ENCODE peak calls at places on chromosome 9, in nine cellular contexts. M, J, T, Q, D, P, E, L and Y are unnamed samples.

GRCh38 chr9:38066907-38067610 is 2.0 kb downstream of the SHB start:
- DNase-seq in M (peak), J (peak), T (peak), Q (peak), D (peak), P (no peak), E (peak), L (no peak), Y (peak)

GRCh38 chr9:133370680-133371079 is 5.2 kb downstream of the SURF4 start:
- DNase-seq in M (no peak), J (no peak), T (no peak), Q (no peak), D (no peak), P (no peak), E (no peak), L (no peak), Y (no peak)

GRCh38 chr9:36268007-36268427 is 9.8 kb upstream of the GNE start:
- DNase-seq in M (peak), J (no peak), T (no peak), Q (peak), D (peak), P (no peak), E (no peak), L (no peak), Y (peak)

GRCh38 chr9:32502459-32502858 is 23.5 kb downstream of the RIGI start:
- DNase-seq in M (peak), J (peak), T (no peak), Q (peak), D (peak), P (no peak), E (no peak), L (no peak), Y (peak)

GRCh38 chr9:131394464-131395026 is 659 bp downstream of the PRRC2B start:
- DNase-seq in M (peak), J (peak), T (peak), Q (no peak), D (peak), P (no peak), E (peak), L (peak), Y (no peak)

GRCh38 chr9:117485176-117485575 is 70.3 kb upstream of the ASTN2 start:
- DNase-seq in M (no peak), J (peak), T (no peak), Q (peak), D (no peak), P (no peak), E (no peak), L (no peak), Y (peak)

GRCh38 chr9:19049872-19050636 is 827 bp downstream of the RRAGA start:
- DNase-seq in M (peak), J (peak), T (no peak), Q (peak), D (peak), P (no peak), E (no peak), L (peak), Y (peak)

GRCh38 chr9:133709716-133710571 is 28.2 kb downstream of the SARDH start:
- DNase-seq in M (no peak), J (no peak), T (no peak), Q (no peak), D (no peak), P (no peak), E (no peak), L (no peak), Y (no peak)

GRCh38 chr9:16726023-16726422 is 144.4 kb downstream of the BNC2 start:
- DNase-seq in M (peak), J (peak), T (no peak), Q (peak), D (peak), P (no peak), E (no peak), L (no peak), Y (peak)

GRCh38 chr9:137761032-137761431 is 116.5 kb upstream of the CACNA1B start:
- DNase-seq in M (no peak), J (peak), T (no peak), Q (no peak), D (no peak), P (no peak), E (no peak), L (no peak), Y (no peak)

GRCh38 chr9:13213337-13213736 is 66.2 kb downstream of the MPDZ start:
- DNase-seq in M (peak), J (peak), T (no peak), Q (peak), D (peak), P (no peak), E (no peak), L (no peak), Y (peak)

GRCh38 chr9:16824545-16825041 is 45.9 kb downstream of the BNC2 start:
- DNase-seq in M (peak), J (peak), T (no peak), Q (peak), D (peak), P (no peak), E (no peak), L (no peak), Y (peak)

GRCh38 chr9:88477300-88477751 is 57.7 kb upstream of the NXNL2 start:
- DNase-seq in M (peak), J (peak), T (no peak), Q (peak), D (peak), P (no peak), E (no peak), L (no peak), Y (peak)

GRCh38 chr9:38486056-38486455 is 61.8 kb upstream of the IGFBPL1 start:
- DNase-seq in M (no peak), J (peak), T (no peak), Q (no peak), D (no peak), P (no peak), E (no peak), L (no peak), Y (no peak)

GRCh38 chr9:99752710-99753109 is 69.0 kb upstream of the NR4A3 start:
- DNase-seq in M (peak), J (peak), T (no peak), Q (peak), D (peak), P (no peak), E (no peak), L (no peak), Y (peak)

GRCh38 chr9:93308676-93309075 is 124.7 kb downstream of the WNK2 start:
- DNase-seq in M (no peak), J (no peak), T (no peak), Q (no peak), D (no peak), P (no peak), E (no peak), L (no peak), Y (no peak)

GRCh38 chr9:7186175-7186574 is 428.4 kb downstream of the KDM4C start:
- DNase-seq in M (peak), J (peak), T (no peak), Q (no peak), D (no peak), P (no peak), E (no peak), L (no peak), Y (no peak)

GRCh38 chr9:113649054-113649453 is 185.5 kb downstream of the RGS3 start:
- DNase-seq in M (peak), J (no peak), T (peak), Q (peak), D (no peak), P (no peak), E (peak), L (no peak), Y (peak)

GRCh38 chr9:72623156-72623555 is 101.7 kb downstream of the TMC1 start:
- DNase-seq in M (peak), J (no peak), T (no peak), Q (peak), D (peak), P (no peak), E (no peak), L (no peak), Y (peak)

GRCh38 chr9:131578016-131578415 is 32.7 kb downstream of the PRRT1B start:
- DNase-seq in M (no peak), J (no peak), T (no peak), Q (no peak), D (no peak), P (no peak), E (no peak), L (no peak), Y (no peak)

GRCh38 chr9:20466328-20467008 is 155.8 kb downstream of the MLLT3 start:
- DNase-seq in M (no peak), J (no peak), T (no peak), Q (no peak), D (no peak), P (no peak), E (no peak), L (no peak), Y (no peak)

GRCh38 chr9:132638240-132638639 is 31.5 kb downstream of the DDX31 start:
- DNase-seq in M (peak), J (peak), T (no peak), Q (no peak), D (no peak), P (no peak), E (no peak), L (no peak), Y (no peak)

GRCh38 chr9:16986441-16987387 is 116.2 kb upstream of the BNC2 start:
- DNase-seq in M (peak), J (peak), T (no peak), Q (peak), D (peak), P (no peak), E (no peak), L (no peak), Y (peak)

GRCh38 chr9:38254756-38255155 is 137.7 kb upstream of the ALDH1B1 start:
- DNase-seq in M (no peak), J (no peak), T (no peak), Q (no peak), D (no peak), P (no peak), E (no peak), L (no peak), Y (no peak)

GRCh38 chr9:19675492-19675891 is 113.3 kb downstream of the SLC24A2 start:
- DNase-seq in M (no peak), J (no peak), T (no peak), Q (no peak), D (no peak), P (no peak), E (no peak), L (no peak), Y (no peak)

DNA sequence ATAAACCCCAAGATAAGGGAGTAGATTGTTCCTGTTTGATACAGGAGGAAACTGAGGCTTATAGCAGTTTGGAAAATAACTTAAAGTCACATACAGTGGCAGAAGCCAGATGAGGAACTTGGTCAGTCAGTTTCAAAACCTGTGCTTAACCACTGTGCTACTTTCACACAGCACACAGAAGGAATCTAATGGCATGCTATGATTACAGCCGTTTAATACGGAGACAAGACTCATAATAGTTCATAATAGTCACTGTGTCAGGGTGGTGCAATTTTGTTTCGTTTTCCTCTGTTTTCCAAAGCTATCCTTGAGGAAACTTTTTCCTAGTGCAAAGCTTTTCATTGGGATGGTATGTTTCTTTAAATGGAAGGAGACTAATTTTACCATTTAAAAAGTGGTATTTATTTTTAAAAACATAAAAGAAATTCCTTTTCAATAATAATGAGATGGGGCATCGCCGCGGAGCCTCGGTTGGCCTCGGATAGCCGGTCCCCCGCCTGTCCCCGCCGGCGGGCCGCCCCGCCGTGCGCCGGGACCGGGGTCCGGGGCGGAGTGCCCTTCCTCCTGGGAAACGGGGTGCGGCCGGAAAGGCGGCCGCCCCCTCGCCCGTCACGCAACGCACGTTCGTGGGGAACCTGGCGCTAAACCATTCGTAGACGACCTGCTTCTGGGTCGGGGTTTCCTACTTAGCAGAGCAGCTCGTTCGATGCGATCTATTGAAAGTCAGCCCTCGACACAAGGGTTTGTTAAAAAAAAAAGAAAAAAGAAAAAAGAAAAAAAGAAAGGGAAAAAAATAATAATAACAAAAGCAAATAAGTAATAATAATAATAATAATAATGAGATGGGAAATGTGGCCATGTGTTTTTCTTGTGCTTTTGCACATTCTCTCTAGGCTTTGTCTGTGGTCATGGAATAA is 112.6 kb downstream of the GCNT1 start:
- DNase-seq in M (peak), J (peak), T (peak), Q (peak), D (peak), P (no peak), E (no peak), L (no peak), Y (no peak)
- H3K4me3 ChIP-seq in M (peak), J (peak), T (peak), Q (peak), D (peak), P (peak), E (peak), L (peak), Y (peak)

DNA sequence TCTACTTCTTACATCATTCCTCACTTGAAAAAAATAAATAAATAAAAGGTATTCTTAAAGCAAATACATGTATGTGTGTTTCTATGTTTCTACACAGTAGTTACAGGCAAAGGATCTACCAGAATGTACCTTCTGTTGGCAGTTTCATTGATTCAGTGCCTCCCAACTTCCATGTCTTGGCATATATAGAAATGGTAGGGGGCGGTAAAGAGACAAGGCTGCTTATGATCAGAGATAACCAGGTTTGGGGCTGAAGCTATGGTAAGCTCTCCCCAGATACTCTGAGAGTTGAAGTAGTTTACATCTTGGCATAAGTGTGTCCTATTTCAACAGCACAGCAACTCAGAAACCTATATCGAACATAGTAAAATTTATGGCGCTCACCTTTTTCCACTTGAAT is 1075.4 kb upstream of the C9orf72 start:
- DNase-seq in M (no peak), J (no peak), T (no peak), Q (no peak), D (no peak), P (no peak), E (no peak), L (peak), Y (no peak)
- TF ChIP-seq CTCF in M (no peak), J (no peak), T (no peak), Q (no peak), D (no peak), P (no peak), E (no peak), L (no peak), Y (peak)

GRCh38 chr9:110546411-110546871 is 33.1 kb downstream of the SVEP1 start:
- DNase-seq in M (no peak), J (no peak), T (no peak), Q (no peak), D (no peak), P (no peak), E (no peak), L (no peak), Y (no peak)

GRCh38 chr9:110543631-110544051 is 35.9 kb downstream of the SVEP1 start:
- DNase-seq in M (peak), J (peak), T (no peak), Q (peak), D (peak), P (no peak), E (no peak), L (no peak), Y (peak)

GRCh38 chr9:110541950-110542349 is 37.6 kb downstream of the SVEP1 start:
- DNase-seq in M (peak), J (peak), T (no peak), Q (no peak), D (peak), P (no peak), E (no peak), L (no peak), Y (no peak)

GRCh38 chr9:110545705-110546104 is 33.8 kb downstream of the SVEP1 start:
- DNase-seq in M (no peak), J (no peak), T (no peak), Q (peak), D (no peak), P (no peak), E (no peak), L (no peak), Y (no peak)
- H3K4me3 ChIP-seq in M (no peak), J (no peak), T (no peak), Q (no peak), D (no peak), P (no peak), E (no peak), L (no peak), Y (no peak)

DNA sequence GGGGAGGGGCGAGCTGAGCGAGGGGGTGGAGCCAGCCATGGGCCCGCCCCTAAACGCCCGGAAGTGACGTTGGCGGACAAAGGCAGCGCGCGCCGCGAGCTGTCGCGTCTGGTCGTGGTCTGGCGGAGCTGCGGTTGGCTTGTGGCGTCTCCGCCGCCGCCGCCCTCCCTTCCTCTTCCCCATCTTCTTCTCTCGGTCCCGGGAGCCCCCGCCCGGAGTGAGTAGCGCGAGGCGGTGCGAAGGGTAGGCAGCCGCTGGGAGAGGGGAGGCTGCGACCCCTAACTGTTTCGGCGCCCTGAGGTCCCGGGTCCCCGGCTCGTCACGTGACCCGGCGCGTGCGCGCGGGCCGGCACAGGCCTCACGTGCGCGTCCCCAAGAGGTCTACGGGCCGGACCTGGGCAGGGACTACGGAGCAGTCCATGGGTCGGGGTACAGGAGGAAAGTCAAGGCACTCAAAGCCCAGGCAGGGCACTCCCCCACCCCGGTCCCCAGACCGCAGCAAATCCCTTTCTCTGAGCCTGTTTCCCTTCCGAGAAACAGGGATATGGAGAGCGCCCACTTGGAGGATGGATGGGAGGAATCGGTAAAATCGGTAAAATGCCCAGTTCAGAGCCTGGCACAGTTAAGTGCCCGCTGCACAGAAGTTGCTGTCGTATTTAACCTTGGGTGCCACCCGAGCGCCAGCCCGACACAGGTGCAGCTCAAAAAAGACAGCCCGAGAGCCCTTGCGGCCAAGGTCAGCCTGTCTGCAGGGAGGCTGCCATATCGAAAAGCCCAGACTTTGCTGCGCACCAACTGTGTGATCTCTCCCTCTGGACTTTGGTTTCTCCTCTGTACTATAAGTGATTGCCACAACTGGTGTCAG is at the start of gene NTMT1:
- DNase-seq in M (peak), J (peak), T (peak), Q (peak), D (peak), P (peak), E (peak), L (peak), Y (peak)
- TF ChIP-seq CTCF in M (no peak), J (no peak), T (no peak), Q (no peak), D (no peak), P (no peak), E (peak), L (no peak), Y (no peak)

DNA sequence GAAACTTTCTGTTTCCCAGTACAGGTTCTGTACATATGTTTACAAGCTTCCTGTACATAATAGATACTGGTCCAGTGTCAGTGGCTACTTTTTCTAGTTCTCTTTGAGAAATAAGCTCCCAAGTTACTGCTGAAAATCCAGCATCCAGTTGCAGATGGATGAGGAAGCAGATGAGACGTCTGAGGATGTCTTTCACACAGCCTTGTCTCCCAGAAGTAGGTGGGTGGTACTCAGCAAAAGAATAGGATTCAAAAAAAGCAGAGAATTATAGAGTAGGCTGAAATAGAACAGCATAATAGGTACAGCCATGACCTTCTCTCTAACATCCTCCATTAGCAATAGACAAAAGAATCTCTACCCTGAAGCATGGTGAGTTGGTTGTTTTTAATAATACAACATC is 77.7 kb downstream of the BRINP1 start:
- DNase-seq in M (no peak), J (no peak), T (no peak), Q (no peak), D (no peak), P (no peak), E (no peak), L (no peak), Y (no peak)
- H3K4me3 ChIP-seq in M (no peak), J (no peak), T (no peak), Q (no peak), D (no peak), P (no peak), E (no peak), L (no peak), Y (no peak)